ENCODE peak calls at places on chromosomes 1 and 21, in four cellular contexts. N is SW480; R is CD8-positive, alpha-beta T cell; U is activated T-cell treated with anti-CD3 and anti-CD28 coated beads, Interleukin-2, amount 50 U/mL, for 72 hours. M is an unnamed sample.

GRCh38 chr1:2275796-2276536 is 47.8 kb downstream of the SKI start:
- DNase-seq in U (no peak), R (no peak), N (no peak), M (no peak)

GRCh38 chr1:18743233-18743632 is 112.6 kb downstream of the PAX7 start:
- DNase-seq in U (no peak), N (no peak), R (no peak), M (no peak)

GRCh38 chr1:54372978-54373377 is 33.2 kb downstream of the SSBP3 start:
- DNase-seq in R (peak), U (no peak), N (no peak), M (no peak)

GRCh38 chr1:58966103-58966916 is 182.5 kb upstream of the JUN start:
- DNase-seq in N (no peak), U (no peak), R (no peak), M (no peak)

GRCh38 chr1:67771152-67771551 is 62.1 kb downstream of the GNG12 start:
- DNase-seq in U (no peak), R (no peak), N (no peak), M (no peak)

GRCh38 chr1:240737268-240737667 is 125.3 kb upstream of the GREM2 start:
- DNase-seq in U (no peak), R (no peak), N (no peak), M (no peak)

GRCh38 chr1:245858683-245859509 is 648.2 kb downstream of the SMYD3 start:
- DNase-seq in R (no peak), N (peak), U (no peak), M (no peak)

GRCh38 chr1:22592051-22592450 is 28.8 kb downstream of the EPHA8 start:
- DNase-seq in U (no peak), R (no peak), N (no peak), M (no peak)

GRCh38 chr1:235056937-235057336 is 71.7 kb downstream of the TOMM20 start:
- DNase-seq in R (no peak), U (no peak), N (no peak), M (no peak)

GRCh38 chr1:46528297-46528955 is 23.0 kb downstream of the KNCN start:
- DNase-seq in R (no peak), N (no peak), U (no peak), M (no peak)

GRCh38 chr1:39332828-39333227 is 128.3 kb downstream of the MACF1 start:
- DNase-seq in U (peak), R (no peak), N (no peak), M (no peak)

GRCh38 chr1:207004931-207005830 is 27.4 kb downstream of the C1orf116 start:
- DNase-seq in N (peak), R (peak), U (peak), M (no peak)

GRCh38 chr1:3530931-3531818 is 76.7 kb downstream of the ARHGEF16 start:
- DNase-seq in U (peak), R (peak), N (peak), M (peak)

GRCh38 chr1:224331824-224332223 is 1.9 kb upstream of the NVL start:
- DNase-seq in N (no peak), U (no peak), R (no peak), M (no peak)

GRCh38 chr1:235872270-235872669 is 5.6 kb upstream of the LYST start:
- DNase-seq in R (no peak), N (no peak), U (no peak), M (no peak)

GRCh38 chr1:55725378-55725777 is 510.2 kb upstream of the USP24 start:
- DNase-seq in U (no peak), N (no peak), R (no peak), M (no peak)

GRCh38 chr1:48807599-48808260 is 31.0 kb upstream of the BEND5 start:
- DNase-seq in U (no peak), R (no peak), N (no peak), M (no peak)

GRCh38 chr1:187313115-187313514 is 484.4 kb downstream of the PLA2G4A start:
- DNase-seq in R (no peak), N (no peak), U (no peak), M (no peak)

GRCh38 chr1:34618381-34618780 is 136.5 kb upstream of the GJB5 start:
- DNase-seq in R (no peak), U (no peak), N (peak), M (no peak)

GRCh38 chr1:160993544-160993943 is 27.4 kb downstream of the F11R start:
- DNase-seq in N (peak), U (no peak), R (no peak), M (no peak)

GRCh38 chr1:23651069-23651808 is 40.4 kb upstream of the RPL11 start:
- DNase-seq in R (no peak), U (no peak), N (no peak), M (no peak)

GRCh38 chr1:54137532-54138061 is 15.2 kb downstream of the CDCP2 start:
- DNase-seq in R (no peak), U (no peak), N (no peak), M (no peak)

GRCh38 chr21:36909901-36910561 is 56.4 kb downstream of the HLCS start:
- DNase-seq in N (peak), R (no peak), U (peak), M (peak)

GRCh38 chr1:198175418-198176170 is 18.8 kb downstream of the NEK7 start:
- DNase-seq in R (no peak), U (no peak), N (no peak), M (no peak)

M was measured in HS-27A.